ENCODE peak calls at places on chromosomes 4 and X, in seven cellular contexts. One of them, this sample, is unnamed.

GRCh38 chrX:7132335-7133035 is 15.0 kb upstream of the STS start:
- DNase-seq in neuronal stem cell: no peak
- DNase-seq in trophoblast cell: peak; percentile 92
- DNase-seq in H1: peak; percentile 43
- DNase-seq in mesenchymal stem cell: peak; percentile 63
- DNase-seq in IMR-90: peak; percentile 73
- DNase-seq in mesendoderm: peak; percentile 98
- DNase-seq in this sample: peak; percentile 65

GRCh38 chr4:109434007-109434792 is 585 bp downstream of the SEC24B start:
- DNase-seq in trophoblast cell: no peak
- DNase-seq in mesenchymal stem cell: peak; percentile 49
- DNase-seq in IMR-90: peak; percentile 18
- DNase-seq in neuronal stem cell: peak; percentile 14
- DNase-seq in mesendoderm: peak; percentile 52
- DNase-seq in H1: no peak
- DNase-seq in this sample: peak; percentile 44

GRCh38 chr4:119286377-119287002 is 35.4 kb downstream of the FABP2 start:
- DNase-seq in mesendoderm: peak; percentile 37
- DNase-seq in trophoblast cell: peak; percentile 15
- DNase-seq in IMR-90: peak; percentile 83
- DNase-seq in neuronal stem cell: peak; percentile 2
- DNase-seq in mesenchymal stem cell: peak; percentile 68
- DNase-seq in H1: no peak
- DNase-seq in this sample: no peak

GRCh38 chr4:57158221-57158620 is 48.0 kb upstream of the IGFBP7 start:
- DNase-seq in neuronal stem cell: no peak
- DNase-seq in trophoblast cell: no peak
- DNase-seq in IMR-90: no peak
- DNase-seq in H1: no peak
- DNase-seq in mesendoderm: peak; percentile 20
- DNase-seq in mesenchymal stem cell: no peak
- DNase-seq in this sample: no peak

GRCh38 chrX:115559672-115560071 is 1.3 kb upstream of the PLS3 start:
- DNase-seq in trophoblast cell: no peak
- DNase-seq in H1: no peak
- DNase-seq in neuronal stem cell: no peak
- DNase-seq in mesendoderm: no peak
- DNase-seq in mesenchymal stem cell: no peak
- DNase-seq in IMR-90: no peak
- DNase-seq in this sample: no peak

GRCh38 chr4:177008836-177009501 is 216.2 kb upstream of the VEGFC start:
- DNase-seq in IMR-90: peak; percentile 13
- DNase-seq in mesendoderm: no peak
- DNase-seq in mesenchymal stem cell: no peak
- DNase-seq in trophoblast cell: no peak
- DNase-seq in H1: no peak
- DNase-seq in neuronal stem cell: no peak
- DNase-seq in this sample: no peak

GRCh38 chr4:141807073-141807472 is 170.7 kb downstream of the IL15 start:
- DNase-seq in neuronal stem cell: no peak
- DNase-seq in H1: no peak
- DNase-seq in IMR-90: peak; percentile 68
- DNase-seq in trophoblast cell: no peak
- DNase-seq in mesenchymal stem cell: peak; percentile 18
- DNase-seq in mesendoderm: no peak
- DNase-seq in this sample: no peak

GRCh38 chr4:185235480-185236154 is 26.2 kb downstream of the SNX25 start:
- DNase-seq in mesenchymal stem cell: peak; percentile 93
- DNase-seq in trophoblast cell: peak; percentile 87
- DNase-seq in IMR-90: peak; percentile 38
- DNase-seq in mesendoderm: peak; percentile 97
- DNase-seq in neuronal stem cell: no peak
- DNase-seq in H1: no peak
- DNase-seq in this sample: no peak

GRCh38 chrX:101057095-101057714 is 5.3 kb upstream of the TRMT2B start:
- DNase-seq in trophoblast cell: no peak
- DNase-seq in H1: no peak
- DNase-seq in mesendoderm: no peak
- DNase-seq in mesenchymal stem cell: no peak
- DNase-seq in IMR-90: peak; percentile 68
- DNase-seq in neuronal stem cell: no peak
- DNase-seq in this sample: no peak

GRCh38 chr4:142983612-142984011 is 137.5 kb upstream of the INPP4B start:
- DNase-seq in mesendoderm: no peak
- DNase-seq in IMR-90: no peak
- DNase-seq in H1: no peak
- DNase-seq in mesenchymal stem cell: no peak
- DNase-seq in trophoblast cell: no peak
- DNase-seq in neuronal stem cell: no peak
- DNase-seq in this sample: no peak
- H3K23ac ChIP-seq in mesendoderm: no peak overlapping the region
- H3K23ac ChIP-seq in IMR-90: no peak overlapping the region
- H3K23ac ChIP-seq in H1: no peak overlapping the region
- H3K23ac ChIP-seq in mesenchymal stem cell: no peak overlapping the region
- H3K23ac ChIP-seq in trophoblast cell: no peak overlapping the region
- H3K23ac ChIP-seq in neuronal stem cell: no peak overlapping the region
- H3K23ac ChIP-seq in this sample: no peak overlapping the region

DNA sequence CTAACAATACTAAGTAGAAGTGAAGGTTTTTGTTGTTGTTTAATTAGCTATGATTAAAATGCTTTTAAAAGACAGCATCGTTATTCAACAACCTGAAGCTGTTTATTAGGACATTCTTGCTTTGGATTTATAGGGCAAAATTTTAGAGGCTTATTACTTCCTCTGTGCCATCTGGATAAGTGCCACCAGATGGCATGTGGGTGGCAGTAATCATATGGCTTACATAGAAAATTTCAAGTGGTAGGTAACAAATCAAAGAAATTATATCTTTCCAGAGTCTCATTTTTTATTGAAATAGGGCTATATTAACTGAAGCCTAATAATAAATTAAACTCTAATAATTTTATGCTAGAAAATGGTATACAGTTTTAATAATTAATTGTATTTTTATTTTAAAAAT is 83.3 kb upstream of the HTR2C start:
- DNase-seq in IMR-90: no peak
- DNase-seq in H1: no peak
- DNase-seq in neuronal stem cell: no peak
- DNase-seq in mesenchymal stem cell: no peak
- DNase-seq in mesendoderm: no peak
- DNase-seq in trophoblast cell: no peak
- DNase-seq in this sample: no peak
- H3K23ac ChIP-seq in IMR-90: no peak overlapping the region
- H3K23ac ChIP-seq in H1: no peak overlapping the region
- H3K23ac ChIP-seq in neuronal stem cell: no peak overlapping the region
- H3K23ac ChIP-seq in mesenchymal stem cell: no peak overlapping the region
- H3K23ac ChIP-seq in mesendoderm: no peak overlapping the region
- H3K23ac ChIP-seq in trophoblast cell: no peak overlapping the region
- H3K23ac ChIP-seq in this sample: no peak overlapping the region

DNA sequence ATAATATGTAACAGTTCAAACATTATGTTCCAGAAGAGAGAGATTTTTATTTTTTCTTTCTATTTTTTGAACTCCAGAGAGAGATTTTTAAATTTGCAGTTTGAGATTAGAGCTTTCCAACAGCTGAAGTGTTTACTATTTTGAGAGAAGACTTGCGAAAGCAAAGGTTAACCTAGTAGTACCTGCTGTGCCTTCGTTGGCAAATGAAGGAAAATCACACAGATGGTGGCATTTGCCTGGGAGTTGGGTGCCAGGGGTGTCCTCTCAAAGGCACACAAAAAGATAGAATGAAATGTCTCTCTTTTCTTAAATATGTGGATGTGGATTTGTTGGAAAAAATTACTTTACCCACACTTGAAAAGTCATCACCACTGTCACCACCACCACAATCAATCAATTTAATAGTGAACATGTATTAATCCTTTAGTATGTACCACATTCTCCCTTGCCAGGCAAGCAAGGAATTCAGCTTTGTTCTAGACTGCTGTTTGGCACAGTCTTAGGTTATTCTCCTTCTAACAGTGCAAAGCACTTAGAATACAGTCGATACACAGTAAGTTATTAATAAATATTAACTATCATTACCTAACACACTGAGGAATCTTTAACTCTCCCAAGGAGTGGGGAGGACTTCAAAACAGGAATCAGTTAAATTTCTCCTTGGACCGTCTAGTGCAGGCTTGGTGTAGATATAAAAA is 838.2 kb upstream of the FTHL17 start:
- DNase-seq in H1: no peak
- DNase-seq in trophoblast cell: no peak
- DNase-seq in neuronal stem cell: no peak
- DNase-seq in mesenchymal stem cell: no peak
- DNase-seq in IMR-90: no peak
- DNase-seq in mesendoderm: no peak
- DNase-seq in this sample: no peak
- H3K23ac ChIP-seq in H1: no peak overlapping the region
- H3K23ac ChIP-seq in trophoblast cell: no peak overlapping the region
- H3K23ac ChIP-seq in neuronal stem cell: no peak overlapping the region
- H3K23ac ChIP-seq in mesenchymal stem cell: no peak overlapping the region
- H3K23ac ChIP-seq in IMR-90: no peak overlapping the region
- H3K23ac ChIP-seq in mesendoderm: no peak overlapping the region
- H3K23ac ChIP-seq in this sample: no peak overlapping the region

DNA sequence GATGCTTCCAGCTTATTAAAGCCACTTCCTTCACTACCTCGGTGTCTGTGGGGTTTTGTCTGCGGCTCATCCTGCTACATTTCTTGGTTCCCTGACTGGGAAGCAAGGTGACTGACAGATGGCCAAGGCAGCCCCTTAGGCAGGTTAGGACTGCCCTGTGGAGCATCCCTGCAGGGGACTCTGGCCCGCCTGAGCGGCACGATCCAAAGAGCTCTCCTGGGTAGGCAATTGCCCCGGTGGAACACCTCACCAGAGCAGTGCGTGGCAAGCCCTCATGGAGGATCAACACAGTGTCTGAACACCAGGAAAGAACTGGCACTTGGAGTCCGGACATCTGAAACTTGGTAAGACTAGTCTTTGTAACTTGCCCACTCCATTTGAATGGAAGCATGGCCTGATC is 1143.4 kb downstream of the ARAP2 start:
- DNase-seq in neuronal stem cell: no peak
- DNase-seq in IMR-90: no peak
- DNase-seq in trophoblast cell: no peak
- DNase-seq in H1: no peak
- DNase-seq in mesenchymal stem cell: no peak
- DNase-seq in mesendoderm: no peak
- DNase-seq in this sample: no peak
- H3K23ac ChIP-seq in neuronal stem cell: no peak overlapping the region
- H3K23ac ChIP-seq in IMR-90: no peak overlapping the region
- H3K23ac ChIP-seq in trophoblast cell: no peak overlapping the region
- H3K23ac ChIP-seq in H1: no peak overlapping the region
- H3K23ac ChIP-seq in mesenchymal stem cell: no peak overlapping the region
- H3K23ac ChIP-seq in mesendoderm: no peak overlapping the region
- H3K23ac ChIP-seq in this sample: no peak overlapping the region

GRCh38 chr4:183330841-183331240 is 8.6 kb upstream of the CLDN24 start:
- DNase-seq in mesendoderm: no peak
- DNase-seq in H1: no peak
- DNase-seq in trophoblast cell: no peak
- DNase-seq in mesenchymal stem cell: no peak
- DNase-seq in IMR-90: no peak
- DNase-seq in neuronal stem cell: no peak
- DNase-seq in this sample: no peak
- H3K23ac ChIP-seq in mesendoderm: no peak overlapping the region
- H3K23ac ChIP-seq in H1: no peak overlapping the region
- H3K23ac ChIP-seq in trophoblast cell: no peak overlapping the region
- H3K23ac ChIP-seq in mesenchymal stem cell: no peak overlapping the region
- H3K23ac ChIP-seq in IMR-90: no peak overlapping the region
- H3K23ac ChIP-seq in neuronal stem cell: no peak overlapping the region
- H3K23ac ChIP-seq in this sample: no peak overlapping the region

GRCh38 chrX:74343327-74343969 is 39.5 kb downstream of the ZCCHC13 start:
- DNase-seq in mesenchymal stem cell: no peak
- DNase-seq in H1: no peak
- DNase-seq in trophoblast cell: no peak
- DNase-seq in IMR-90: no peak
- DNase-seq in neuronal stem cell: no peak
- DNase-seq in mesendoderm: no peak
- DNase-seq in this sample: no peak

GRCh38 chrX:74346124-74346523 is 42.1 kb downstream of the ZCCHC13 start:
- DNase-seq in neuronal stem cell: no peak
- DNase-seq in IMR-90: no peak
- DNase-seq in trophoblast cell: no peak
- DNase-seq in mesendoderm: no peak
- DNase-seq in mesenchymal stem cell: no peak
- DNase-seq in H1: no peak
- DNase-seq in this sample: no peak

GRCh38 chrX:74338852-74339251 is 34.9 kb downstream of the ZCCHC13 start:
- DNase-seq in IMR-90: no peak
- DNase-seq in trophoblast cell: no peak
- DNase-seq in H1: no peak
- DNase-seq in mesenchymal stem cell: no peak
- DNase-seq in neuronal stem cell: no peak
- DNase-seq in mesendoderm: no peak
- DNase-seq in this sample: no peak

GRCh38 chrX:74349387-74349786 is 45.4 kb downstream of the ZCCHC13 start:
- DNase-seq in H1: no peak
- DNase-seq in mesenchymal stem cell: peak; percentile 62
- DNase-seq in IMR-90: peak; percentile 82
- DNase-seq in mesendoderm: peak; percentile 42
- DNase-seq in neuronal stem cell: no peak
- DNase-seq in trophoblast cell: peak; percentile 11
- DNase-seq in this sample: no peak

GRCh38 chrX:74343970-74344622 is 40.1 kb downstream of the ZCCHC13 start:
- DNase-seq in H1: peak; percentile 27
- DNase-seq in neuronal stem cell: peak; percentile 46
- DNase-seq in mesendoderm: peak; percentile 96
- DNase-seq in IMR-90: peak; percentile 97
- DNase-seq in mesenchymal stem cell: peak; percentile 96
- DNase-seq in trophoblast cell: peak; percentile 76
- DNase-seq in this sample: peak; percentile 85
- H3K23ac ChIP-seq in H1: no peak overlapping the region
- H3K23ac ChIP-seq in neuronal stem cell: no peak overlapping the region
- H3K23ac ChIP-seq in mesendoderm: no peak overlapping the region
- H3K23ac ChIP-seq in IMR-90: no peak overlapping the region
- H3K23ac ChIP-seq in mesenchymal stem cell: no peak overlapping the region
- H3K23ac ChIP-seq in trophoblast cell: no peak overlapping the region
- H3K23ac ChIP-seq in this sample: no peak overlapping the region

DNA sequence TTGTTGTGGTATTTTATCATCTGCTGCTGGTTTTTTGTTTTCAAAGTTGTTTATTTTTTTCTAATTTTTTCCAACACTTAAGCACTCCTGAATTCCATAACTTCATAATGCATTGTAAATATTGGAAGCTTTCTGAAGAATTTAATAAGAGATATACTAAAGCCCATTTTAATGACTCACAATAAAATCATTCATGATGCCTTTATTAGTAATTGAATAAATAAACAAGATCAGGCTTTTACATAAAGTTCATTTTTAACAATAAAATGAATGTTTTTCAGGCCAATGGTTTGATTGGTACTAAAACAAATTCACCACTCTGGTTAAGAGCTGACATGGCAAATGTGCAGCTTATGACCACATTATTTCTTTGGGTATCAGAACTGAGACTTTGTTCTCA is 408.2 kb upstream of the SMIM31 start:
- DNase-seq in trophoblast cell: no peak
- DNase-seq in mesendoderm: no peak
- DNase-seq in IMR-90: peak; percentile 11
- DNase-seq in mesenchymal stem cell: no peak
- DNase-seq in H1: no peak
- DNase-seq in neuronal stem cell: no peak
- DNase-seq in this sample: no peak
- H3K23ac ChIP-seq in trophoblast cell: no peak overlapping the region
- H3K23ac ChIP-seq in mesendoderm: no peak overlapping the region
- H3K23ac ChIP-seq in IMR-90: no peak overlapping the region
- H3K23ac ChIP-seq in mesenchymal stem cell: no peak overlapping the region
- H3K23ac ChIP-seq in H1: no peak overlapping the region
- H3K23ac ChIP-seq in neuronal stem cell: no peak overlapping the region
- H3K23ac ChIP-seq in this sample: no peak overlapping the region

This sample was measured in H9.